ENCODE peak calls at places on chromosomes 16 and 17, in five cellular contexts. T is H1, E is GM12878, G is HepG2, K is K562. C is an unnamed sample. For H3K4me1, the result is how much of the 10 kb centered on the place peaks cover.

GRCh38 chr17:2230877-2231276 is 72.7 kb downstream of the SMG6 start:
- DNase-seq in T (no peak), E (no peak), G (no peak), K (no peak), C (no peak)

GRCh38 chr16:48384305-48384981 is 770 bp downstream of the SIAH1 start:
- DNase-seq in T (no peak), E (no peak), G (peak), K (peak), C (peak)

GRCh38 chr16:1770328-1771071 is 843 bp downstream of the NME3 start:
- DNase-seq in T (no peak), E (no peak), G (no peak), K (no peak), C (peak)

GRCh38 chr17:55722742-55723487 is at the start of gene TMEM100:
- DNase-seq in T (no peak), E (no peak), G (no peak), K (peak), C (peak)

GRCh38 chr17:50064253-50064991 is 8.5 kb downstream of the ITGA3 start:
- DNase-seq in T (no peak), E (no peak), G (no peak), K (peak), C (peak)

GRCh38 chr16:30567991-30568638 is 3.4 kb downstream of the ZNF688 start:
- DNase-seq in T (no peak), E (peak), G (peak), K (no peak), C (no peak)

GRCh38 chr16:88539652-88540345 is 30.4 kb upstream of the ZC3H18 start:
- DNase-seq in T (no peak), E (no peak), G (no peak), K (no peak), C (peak)

GRCh38 chr17:28041844-28042656 is 427 bp upstream of the NLK start:
- DNase-seq in T (no peak), E (no peak), G (no peak), K (no peak), C (peak)

GRCh38 chr17:45836047-45837044 is 8.3 kb upstream of the SPPL2C start:
- DNase-seq in T (no peak), E (no peak), G (no peak), K (no peak), C (no peak)

GRCh38 chr17:933168-934083 is 46.1 kb downstream of the NXN start:
- DNase-seq in T (no peak), E (no peak), G (peak), K (peak), C (peak)

GRCh38 chr16:88743693-88744519 is 37.6 kb downstream of the CTU2 start:
- DNase-seq in T (peak), E (no peak), G (peak), K (peak), C (peak)

GRCh38 chr16:88077328-88078108 is 126.3 kb downstream of the BANP start:
- DNase-seq in T (no peak), E (no peak), G (no peak), K (no peak), C (no peak)

GRCh38 chr17:57876023-57876865 is 26.4 kb upstream of the MRPS23 start:
- DNase-seq in T (no peak), E (no peak), G (no peak), K (no peak), C (peak)

GRCh38 chr17:69314246-69315030 is 12.5 kb downstream of the ABCA5 start:
- DNase-seq in T (no peak), E (no peak), G (no peak), K (no peak), C (peak)

GRCh38 chr16:78321611-78322010 is 222.2 kb downstream of the WWOX start:
- DNase-seq in T (no peak), E (no peak), G (no peak), K (no peak), C (peak)

GRCh38 chr17:34633351-34633750 is 54.0 kb downstream of the TMEM132E start:
- DNase-seq in T (no peak), E (no peak), G (no peak), K (no peak), C (peak)

GRCh38 chr17:80910043-80910442 is 81.6 kb upstream of the CHMP6 start:
- DNase-seq in T (no peak), E (no peak), G (no peak), K (no peak), C (no peak)

GRCh38 chr17:44005865-44006580 is 1.6 kb downstream of the NAGS start:
- DNase-seq in T (no peak), E (no peak), G (no peak), K (no peak), C (peak)

GRCh38 chr17:62652251-62653001 is 25.0 kb downstream of the MRC2 start:
- DNase-seq in T (no peak), E (no peak), G (no peak), K (no peak), C (peak)

GRCh38 chr16:82282662-82283061 is 112.6 kb upstream of the MPHOSPH6 start:
- DNase-seq in T (no peak), E (no peak), G (no peak), K (no peak), C (no peak)

GRCh38 chr16:31452631-31453106 is 6.6 kb upstream of the ARMC5 start:
- DNase-seq in T (no peak), E (no peak), G (no peak), K (peak), C (peak)

GRCh38 chr17:6639014-6639650 is 1.4 kb downstream of the KIAA0753 start:
- DNase-seq in T (no peak), E (no peak), G (no peak), K (peak), C (peak)

GRCh38 chr17:9389116-9389515 is 186.5 kb downstream of the STX8 start:
- DNase-seq in T (no peak), E (peak), G (peak), K (no peak), C (no peak)

GRCh38 chr16:81094771-81095251 is 1.4 kb downstream of the GCSH start:
- DNase-seq in T (no peak), E (no peak), G (no peak), K (no peak), C (no peak)

GRCh38 chr17:49997773-49998703 is 3.0 kb upstream of the DLX3 start:
- DNase-seq in T (peak), E (peak), G (peak), K (peak), C (peak)

GRCh38 chr17:7191571-7192270 is 12.6 kb upstream of the ASGR1 start:
- DNase-seq in T (peak), E (no peak), G (peak), K (peak), C (peak)

GRCh38 chr16:82709987-82710386 is 83.2 kb downstream of the CDH13 start:
- DNase-seq in T (no peak), E (no peak), G (no peak), K (no peak), C (no peak)

GRCh38 chr17:64131606-64132270 is 1.8 kb upstream of the ERN1 start:
- DNase-seq in T (no peak), E (no peak), G (no peak), K (no peak), C (no peak)

GRCh38 chr16:55240933-55241332 is 83.1 kb upstream of the IRX6 start:
- DNase-seq in T (peak), E (no peak), G (no peak), K (no peak), C (peak)

GRCh38 chr16:460787-461186 is 35.3 kb downstream of the RAB11FIP3 start:
- DNase-seq in T (no peak), E (no peak), G (no peak), K (no peak), C (no peak)

GRCh38 chr16:29996773-29997250 is 771 bp downstream of the INO80E start:
- DNase-seq in T (no peak), E (no peak), G (no peak), K (peak), C (no peak)

GRCh38 chr17:49338883-49339282 is 23.2 kb downstream of the ZNF652 start:
- DNase-seq in T (no peak), E (no peak), G (no peak), K (peak), C (no peak)

GRCh38 chr17:78532922-78533640 is 44.1 kb downstream of the DNAH17 start:
- DNase-seq in T (no peak), E (no peak), G (no peak), K (no peak), C (no peak)

GRCh38 chr17:82598256-82599011 is 49.8 kb downstream of the WDR45B start:
- DNase-seq in T (no peak), E (no peak), G (no peak), K (no peak), C (no peak)

GRCh38 chr17:70366421-70366820 is 197.1 kb downstream of the KCNJ2 start:
- DNase-seq in T (peak), E (no peak), G (no peak), K (no peak), C (peak)

GRCh38 chr16:27474041-27474440 is 72.1 kb downstream of the IL21R start:
- DNase-seq in T (no peak), E (no peak), G (no peak), K (no peak), C (no peak)

GRCh38 chr17:61285483-61286320 is 113.9 kb upstream of the TBX2 start:
- DNase-seq in T (no peak), E (no peak), G (no peak), K (no peak), C (peak)

GRCh38 chr16:64711026-64711425 is 410.8 kb downstream of the CDH11 start:
- DNase-seq in T (no peak), E (no peak), G (no peak), K (no peak), C (no peak)

GRCh38 chr16:64715624-64716023 is 406.2 kb downstream of the CDH11 start:
- DNase-seq in T (no peak), E (no peak), G (no peak), K (no peak), C (no peak)

GRCh38 chr16:64712027-64712426 is 409.8 kb downstream of the CDH11 start:
- DNase-seq in T (no peak), E (no peak), G (no peak), K (no peak), C (no peak)

GRCh38 chr16:64711596-64711995 is 410.3 kb downstream of the CDH11 start:
- DNase-seq in T (no peak), E (no peak), G (no peak), K (no peak), C (no peak)
- H2AFZ ChIP-seq in T (no peak), E (no peak), G (no peak), K (no peak), C (peak)

GRCh38 chr16:54063374-54063773 is 223.2 kb downstream of the IRX3 start:
- DNase-seq in T (no peak), E (no peak), G (no peak), K (no peak), C (no peak)
- TF ChIP-seq CREB1 in T (no peak), E (no peak), G (no peak), K (no peak), C (no peak)

GRCh38 chr17:3796822-3797170 is 4.2 kb downstream of the ITGAE start:
- DNase-seq in T (no peak), E (no peak), G (no peak), K (no peak), C (no peak)

GRCh38 chr17:3792481-3792880 is 8.5 kb downstream of the ITGAE start:
- DNase-seq in T (no peak), E (no peak), G (no peak), K (no peak), C (no peak)

GRCh38 chr17:3795758-3796102 is 5.3 kb downstream of the ITGAE start:
- DNase-seq in T (no peak), E (no peak), G (no peak), K (no peak), C (no peak)

GRCh38 chr17:3796110-3796821 is 4.7 kb downstream of the ITGAE start:
- DNase-seq in T (no peak), E (peak), G (no peak), K (no peak), C (no peak)

GRCh38 chr17:3794890-3795757 is 5.9 kb downstream of the ITGAE start:
- DNase-seq in T (no peak), E (no peak), G (peak), K (no peak), C (no peak)
- H3K4me1 ChIP-seq in T (under half), E (under half), G (half or more), K (under half), C (under half)

DNA sequence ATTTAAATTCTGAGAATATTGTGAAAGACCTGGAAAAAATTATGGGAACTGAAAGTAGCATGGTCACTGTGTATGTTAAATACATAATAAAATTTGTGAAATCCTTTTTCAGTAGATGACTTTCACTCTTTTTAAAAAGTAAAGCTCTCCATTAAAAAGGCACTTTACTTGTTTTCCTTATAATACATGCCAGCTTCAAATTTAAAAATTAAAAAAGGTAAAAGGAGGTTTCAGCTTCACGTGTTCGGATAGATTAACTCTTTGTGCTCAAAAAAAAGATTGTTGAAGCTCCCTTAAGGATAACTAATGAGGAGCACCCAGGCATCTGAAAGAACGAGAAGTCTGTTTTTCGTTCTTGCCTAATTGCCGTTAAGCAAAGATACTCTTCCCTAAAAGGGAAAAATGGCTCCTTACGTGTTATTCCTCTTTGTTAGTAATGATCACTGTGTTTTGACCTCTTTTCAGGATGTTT is 87.8 kb downstream of the TUBD1 start:
- DNase-seq in T (no peak), E (no peak), G (no peak), K (peak), C (no peak)
- H2AFZ ChIP-seq in T (no peak), E (peak), G (no peak), K (peak), C (no peak)

C was measured in GM23338.